ENCODE peak calls at places on chromosome 4, in four cellular contexts. Z is HT1080, I is EH, M is fibroblast of the aortic adventitia. U is an unnamed sample.

GRCh38 chr4:56186808-56187523 is 200.3 kb downstream of the AASDH start:
- DNase-seq in Z (no peak), I (no peak), M (no peak), U (no peak)

GRCh38 chr4:55733874-55734437 is 85.6 kb upstream of the EXOC1L start:
- DNase-seq in Z (peak), I (peak), M (peak), U (peak)

GRCh38 chr4:119946359-119946758 is 120.3 kb downstream of the MAD2L1 start:
- DNase-seq in Z (no peak), I (no peak), M (no peak), U (no peak)

GRCh38 chr4:153115322-153116100 is 88.7 kb upstream of the TRIM2 start:
- DNase-seq in Z (peak), I (peak), M (peak), U (no peak)

GRCh38 chr4:71095141-71095939 is 101.9 kb downstream of the DCK start:
- DNase-seq in Z (no peak), I (no peak), M (no peak), U (no peak)

GRCh38 chr4:34953145-34953799 is 1291.0 kb downstream of the ARAP2 start:
- DNase-seq in Z (peak), I (no peak), M (no peak), U (no peak)

GRCh38 chr4:186719925-186720694 is 3.5 kb downstream of the FAT1 start:
- DNase-seq in Z (peak), I (peak), M (peak), U (no peak)

GRCh38 chr4:118682928-118683327 is 2.3 kb upstream of the METTL14 start:
- DNase-seq in Z (peak), I (peak), M (peak), U (no peak)

GRCh38 chr4:147550626-147551250 is 66.5 kb upstream of the TMEM184C start:
- DNase-seq in Z (peak), I (peak), M (peak), U (no peak)

GRCh38 chr4:61406677-61407076 is 206.6 kb downstream of the ADGRL3 start:
- DNase-seq in Z (no peak), I (no peak), M (no peak), U (no peak)

GRCh38 chr4:101200561-101200960 is 146.8 kb downstream of the PPP3CA start:
- DNase-seq in Z (peak), I (peak), M (peak), U (no peak)

GRCh38 chr4:70061980-70062379 is 11.7 kb downstream of the HTN1 start:
- DNase-seq in Z (no peak), I (no peak), M (no peak), U (no peak)

GRCh38 chr4:121168446-121168845 is 4.3 kb upstream of the TNIP3 start:
- DNase-seq in Z (no peak), I (no peak), M (no peak), U (no peak)

GRCh38 chr4:182717788-182718583 is 199.2 kb downstream of the DCTD start:
- DNase-seq in Z (no peak), I (no peak), M (no peak), U (no peak)

GRCh38 chr4:150176559-150176958 is 98.3 kb downstream of the DCLK2 start:
- DNase-seq in Z (no peak), I (peak), M (peak), U (no peak)

GRCh38 chr4:113643505-113643904 is 118.0 kb downstream of the CAMK2D start:
- DNase-seq in Z (no peak), I (no peak), M (no peak), U (no peak)

GRCh38 chr4:139312552-139313332 is 10.5 kb upstream of the NDUFC1 start:
- DNase-seq in Z (no peak), I (peak), M (no peak), U (no peak)

GRCh38 chr4:123257563-123257962 is 139.0 kb upstream of the SPRY1 start:
- DNase-seq in Z (no peak), I (no peak), M (no peak), U (no peak)

GRCh38 chr4:13322681-13323101 is 161.4 kb downstream of the RAB28 start:
- DNase-seq in Z (peak), I (peak), M (peak), U (no peak)

GRCh38 chr4:119692001-119692400 is 63.4 kb upstream of the PDE5A start:
- DNase-seq in Z (no peak), I (peak), M (peak), U (no peak)

GRCh38 chr4:81652069-81652478 is 180.4 kb upstream of the RASGEF1B start:
- DNase-seq in Z (no peak), I (no peak), M (no peak), U (no peak)

U was measured in kidney.